ENCODE peak calls at places on chromosomes 3 and 15, in five cellular contexts. M, D, H, X and A are unnamed samples.

GRCh38 chr3:56955551-56956131 is 104.8 kb upstream of the SPATA12 start:
- DNase-seq in D (no peak), H (no peak), X (no peak), M (no peak), A (peak)

GRCh38 chr3:172707967-172708366 is 2.9 kb downstream of the NCEH1 start:
- DNase-seq in X (no peak), M (no peak), H (peak), D (no peak), A (peak)

GRCh38 chr3:187989458-187990153 is 164.4 kb upstream of the LPP start:
- DNase-seq in D (no peak), H (no peak), M (no peak), X (peak), A (no peak)

GRCh38 chr3:188253123-188253793 is 99.3 kb downstream of the LPP start:
- DNase-seq in H (no peak), M (no peak), D (no peak), X (no peak), A (no peak)

GRCh38 chr3:38711321-38711720 is 61.8 kb upstream of the SCN5A start:
- DNase-seq in M (no peak), D (no peak), H (no peak), X (no peak), A (no peak)

GRCh38 chr3:184570501-184570900 is 8.9 kb downstream of the EPHB3 start:
- DNase-seq in H (no peak), M (no peak), X (no peak), D (no peak), A (no peak)

GRCh38 chr3:109154989-109155388 is 18.5 kb downstream of the C3orf85 start:
- DNase-seq in H (no peak), X (no peak), D (no peak), M (no peak), A (peak)

GRCh38 chr3:120022729-120023128 is 71.5 kb downstream of the GSK3B start:
- DNase-seq in H (peak), M (no peak), X (no peak), D (no peak), A (peak)

GRCh38 chr3:115698851-115699535 is 75.7 kb downstream of the GAP43 start:
- DNase-seq in M (no peak), X (no peak), H (no peak), D (no peak), A (no peak)

GRCh38 chr3:192831801-192832347 is 85.8 kb downstream of the MB21D2 start:
- DNase-seq in M (no peak), X (no peak), D (no peak), H (no peak), A (no peak)

GRCh38 chr3:81302045-81302444 is 459.4 kb downstream of the GBE1 start:
- DNase-seq in D (no peak), H (no peak), X (peak), M (no peak), A (peak)

GRCh38 chr3:121649645-121650044 is 11.1 kb downstream of the HCLS1 start:
- DNase-seq in H (no peak), D (no peak), M (no peak), X (no peak), A (peak)

GRCh38 chr3:113104746-113105479 is 106.4 kb upstream of the BOC start:
- DNase-seq in M (peak), D (no peak), H (no peak), X (no peak), A (no peak)

GRCh38 chr3:71629289-71630252 is 46.0 kb upstream of the FOXP1 start:
- DNase-seq in D (no peak), M (peak), H (peak), X (no peak), A (peak)

GRCh38 chr3:52882377-52882776 is 15.0 kb downstream of the STIMATE start:
- DNase-seq in H (no peak), D (no peak), X (no peak), M (no peak), A (no peak)

GRCh38 chr15:78327442-78327841 is 12.7 kb upstream of the CRABP1 start:
- DNase-seq in M (no peak), D (no peak), X (no peak), H (no peak), A (no peak)

GRCh38 chr3:133058831-133059230 is 20.6 kb downstream of the TMEM108 start:
- DNase-seq in D (no peak), M (no peak), H (no peak), X (no peak), A (no peak)

GRCh38 chr15:35616436-35617271 is 70.7 kb upstream of the DPH6 start:
- DNase-seq in H (no peak), D (no peak), M (no peak), X (no peak), A (peak)

GRCh38 chr3:48521635-48522034 is 17.7 kb upstream of the SHISA5 start:
- DNase-seq in H (no peak), M (no peak), D (no peak), X (no peak), A (no peak)

GRCh38 chr3:103906304-103906703 is 1460.4 kb upstream of the ALCAM start:
- DNase-seq in D (no peak), H (no peak), X (no peak), M (no peak), A (no peak)

GRCh38 chr3:13479332-13479581 is 849 bp upstream of the HDAC11 start:
- DNase-seq in H (no peak), M (no peak), X (no peak), D (peak), A (no peak)

GRCh38 chr15:67127925-67128324 is 62.5 kb downstream of the SMAD3 start:
- DNase-seq in M (no peak), D (no peak), H (peak), X (no peak), A (peak)

GRCh38 chr3:45981321-45982038 is 14.1 kb downstream of the FYCO1 start:
- DNase-seq in X (no peak), D (no peak), H (no peak), M (no peak), A (peak)

GRCh38 chr15:40032125-40032839 is 6.7 kb downstream of the SRP14 start:
- DNase-seq in M (no peak), X (no peak), D (no peak), H (no peak), A (no peak)

GRCh38 chr3:161915283-161915682 is 418.7 kb downstream of the OTOL1 start:
- DNase-seq in X (no peak), D (no peak), H (no peak), M (no peak), A (no peak)

GRCh38 chr3:120419797-120420196 is 31.0 kb downstream of the FSTL1 start:
- DNase-seq in D (peak), H (no peak), M (peak), X (no peak), A (no peak)

GRCh38 chr3:130925628-130926027 is 31.7 kb downstream of the ATP2C1 start:
- DNase-seq in H (no peak), M (no peak), D (no peak), X (no peak), A (peak)

GRCh38 chr15:60370804-60371700 is 26.7 kb downstream of the ANXA2 start:
- DNase-seq in X (no peak), D (no peak), H (peak), M (peak), A (peak)

GRCh38 chr3:12840591-12841084 is 727 bp downstream of the RPL32 start:
- DNase-seq in H (no peak), D (no peak), X (no peak), M (no peak), A (peak)

GRCh38 chr3:130699765-130700164 is 46.9 kb downstream of the PIK3R4 start:
- DNase-seq in M (no peak), H (no peak), D (no peak), X (no peak), A (peak)

GRCh38 chr3:107775958-107776357 is 253.2 kb downstream of the BBX start:
- DNase-seq in X (no peak), M (no peak), D (no peak), H (no peak), A (no peak)

GRCh38 chr3:137041251-137041650 is 83.5 kb downstream of the IL20RB start:
- DNase-seq in D (no peak), H (no peak), M (no peak), X (no peak), A (no peak)

GRCh38 chr15:36680751-36681150 is 101.3 kb downstream of the CDIN1 start:
- DNase-seq in H (no peak), D (no peak), M (no peak), X (no peak), A (no peak)

GRCh38 chr3:11482024-11482423 is 161.7 kb downstream of the VGLL4 start:
- DNase-seq in X (no peak), M (peak), H (no peak), D (peak), A (peak)

GRCh38 chr3:183114374-183114773 is 15.1 kb upstream of the MCCC1 start:
- DNase-seq in X (no peak), H (no peak), D (no peak), M (no peak), A (no peak)

GRCh38 chr15:51726302-51727073 is 11.0 kb downstream of the LYSMD2 start:
- DNase-seq in D (peak), M (peak), H (peak), X (peak), A (peak)

GRCh38 chr3:42025388-42026138 is 63.7 kb upstream of the ULK4 start:
- DNase-seq in D (peak), X (peak), M (peak), H (peak), A (peak)

GRCh38 chr3:172140499-172141391 is 101.4 kb downstream of the FNDC3B start:
- DNase-seq in D (no peak), M (peak), X (peak), H (peak), A (peak)

GRCh38 chr3:130849111-130849552 is 44.8 kb upstream of the ATP2C1 start:
- DNase-seq in M (no peak), H (no peak), X (no peak), D (no peak), A (no peak)

GRCh38 chr3:85041562-85042055 is 82.8 kb downstream of the CADM2 start:
- DNase-seq in M (no peak), H (no peak), X (no peak), D (no peak), A (no peak)

GRCh38 chr3:100634493-100635272 is 25.3 kb downstream of the ADGRG7 start:
- DNase-seq in D (no peak), H (no peak), X (peak), M (no peak), A (peak)
- TF ChIP-seq CTCF in D (no peak), H (no peak), X (no peak), M (no peak), A (peak)

DNA sequence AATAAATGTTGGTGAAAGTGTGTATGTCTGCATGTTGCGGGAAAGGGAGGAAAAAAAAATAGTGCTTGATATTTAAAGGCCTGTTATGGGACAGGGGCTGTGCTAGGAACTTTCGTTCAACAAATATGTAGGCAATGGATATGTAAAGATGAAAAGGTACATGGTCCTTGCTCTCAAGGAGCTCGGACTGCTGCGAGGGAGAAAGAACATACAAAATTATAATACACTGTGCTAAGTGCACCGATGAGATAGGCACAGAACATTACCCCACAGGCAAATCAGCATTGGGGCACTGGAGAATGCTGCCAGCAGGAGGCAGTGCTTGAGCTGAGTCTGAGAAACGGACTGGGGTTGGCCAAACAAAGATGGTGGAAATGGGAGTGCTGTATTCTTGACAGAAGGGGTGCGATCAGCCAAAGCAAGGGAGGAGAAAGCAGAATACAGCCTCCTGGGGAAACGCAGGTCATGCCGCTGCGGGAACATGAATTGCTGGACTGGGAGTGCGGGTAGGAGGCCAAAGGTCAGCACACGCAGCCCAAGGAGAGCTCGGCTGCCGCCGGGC is 649 bp downstream of the C15orf40 start:
- DNase-seq in D (peak), H (peak), M (peak), X (peak), A (peak)
- TF ChIP-seq CTCF in D (peak), H (peak), M (peak), X (peak), A (peak)

GRCh38 chr3:159486580-159486979 is 502.1 kb upstream of the IL12A start:
- DNase-seq in D (no peak), X (no peak), M (no peak), H (no peak), A (peak)
- TF ChIP-seq CTCF in D (no peak), X (no peak), M (no peak), H (peak), A (peak)

GRCh38 chr15:48086582-48086981 is 34.2 kb upstream of the SLC24A5 start:
- DNase-seq in H (no peak), D (no peak), X (no peak), M (no peak), A (peak)

GRCh38 chr15:48087844-48088243 is 32.9 kb upstream of the SLC24A5 start:
- DNase-seq in X (no peak), M (no peak), D (no peak), H (no peak), A (no peak)

GRCh38 chr15:48086162-48086561 is 34.6 kb upstream of the SLC24A5 start:
- DNase-seq in X (no peak), M (no peak), H (no peak), D (no peak), A (no peak)

GRCh38 chr15:48089664-48090063 is 31.1 kb upstream of the SLC24A5 start:
- DNase-seq in H (no peak), X (no peak), M (no peak), D (no peak), A (no peak)

DNA sequence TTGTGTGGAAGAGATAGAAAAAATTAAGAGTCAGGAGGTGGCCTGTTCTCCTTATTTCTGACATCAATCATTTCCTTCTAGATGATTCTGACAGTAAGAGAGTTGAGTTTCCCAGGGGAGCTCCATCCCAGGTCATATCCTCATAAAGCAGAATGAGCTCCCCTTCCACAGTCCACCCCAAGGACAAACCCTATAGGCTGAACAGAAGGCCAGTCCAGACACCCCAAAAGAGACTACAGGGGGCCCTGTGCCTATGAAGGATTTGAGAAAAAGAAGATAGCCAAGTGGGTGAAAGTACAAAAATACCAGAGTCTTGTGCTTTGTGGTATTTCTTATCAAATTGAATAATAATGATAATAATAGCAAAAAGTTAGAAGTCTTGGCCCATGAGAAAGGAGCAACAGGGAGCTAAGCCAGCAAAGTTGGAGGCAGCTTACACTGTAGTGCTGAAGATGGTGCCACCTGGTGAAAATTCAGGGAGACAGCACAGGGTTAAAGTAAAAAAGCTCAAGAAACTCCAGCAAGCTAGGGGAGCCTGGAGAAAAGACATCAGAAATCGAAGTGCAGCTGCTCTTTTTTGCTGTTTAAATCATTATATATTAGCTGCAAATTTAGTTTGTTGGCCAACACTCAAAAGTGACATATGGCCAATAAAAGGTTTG is 35.9 kb upstream of the SLC24A5 start:
- DNase-seq in H (no peak), D (no peak), M (no peak), X (no peak), A (peak)
- TF ChIP-seq CTCF in H (peak), D (peak), M (no peak), X (no peak), A (peak)

GRCh38 chr15:74500401-74500800 is 39.4 kb upstream of the UBL7 start:
- DNase-seq in H (no peak), M (no peak), X (no peak), D (no peak), A (no peak)
- TF ChIP-seq CTCF in H (no peak), M (no peak), X (no peak), D (no peak), A (no peak)